ENCODE peak calls at places on chromosomes 16 and 17, in four cellular contexts. One of them, this sample, is unnamed.

GRCh38 chr16:54242199-54242598 is 44.4 kb downstream of the IRX3 start:
- DNase-seq in SK-N-MC: no peak
- DNase-seq in hippocampal formation: no peak
- DNase-seq in AG04449: no peak
- DNase-seq in this sample: no peak

GRCh38 chr17:40061532-40062038 is 1.2 kb upstream of the THRA start:
- DNase-seq in AG04449: no peak
- DNase-seq in SK-N-MC: no peak
- DNase-seq in hippocampal formation: no peak
- DNase-seq in this sample: no peak

GRCh38 chr17:75635610-75636202 is 2.5 kb downstream of the SMIM5 start:
- DNase-seq in SK-N-MC: no peak
- DNase-seq in hippocampal formation: peak
- DNase-seq in AG04449: no peak
- DNase-seq in this sample: no peak

GRCh38 chr17:2212328-2212981 is 91.1 kb downstream of the SMG6 start:
- DNase-seq in AG04449: no peak
- DNase-seq in SK-N-MC: no peak
- DNase-seq in hippocampal formation: no peak
- DNase-seq in this sample: peak

GRCh38 chr17:8439681-8440080 is 4.0 kb downstream of the NDEL1 start:
- DNase-seq in hippocampal formation: no peak
- DNase-seq in SK-N-MC: no peak
- DNase-seq in AG04449: no peak
- DNase-seq in this sample: no peak

GRCh38 chr17:39229274-39229913 is 3.6 kb upstream of the STAC2 start:
- DNase-seq in hippocampal formation: no peak
- DNase-seq in SK-N-MC: no peak
- DNase-seq in AG04449: no peak
- DNase-seq in this sample: no peak

GRCh38 chr16:57045694-57046381 is 46.5 kb upstream of the CPNE2 start:
- DNase-seq in AG04449: no peak
- DNase-seq in SK-N-MC: no peak
- DNase-seq in hippocampal formation: peak
- DNase-seq in this sample: no peak

GRCh38 chr17:13594310-13594709 is 7.4 kb downstream of the HS3ST3A1 start:
- DNase-seq in AG04449: no peak
- DNase-seq in hippocampal formation: no peak
- DNase-seq in SK-N-MC: no peak
- DNase-seq in this sample: no peak

GRCh38 chr17:29358421-29358820 is 31.7 kb upstream of the TAOK1 start:
- DNase-seq in AG04449: no peak
- DNase-seq in hippocampal formation: no peak
- DNase-seq in SK-N-MC: no peak
- DNase-seq in this sample: no peak

This sample was measured in GM04503.